ENCODE peak calls at places on chromosomes 16 and 17, in four cellular contexts. O, I, G and F are unnamed samples.

GRCh38 chr17:20852541-20853370 is 190.1 kb downstream of the USP22 start:
- DNase-seq in I (peak), O (peak), G (no peak), F (peak)

GRCh38 chr17:74123350-74123749 is 80.1 kb upstream of the RPL38 start:
- DNase-seq in I (no peak), O (no peak), G (no peak), F (no peak)

GRCh38 chr16:89623511-89624232 is 10.2 kb downstream of the DPEP1 start:
- DNase-seq in I (peak), G (no peak), O (no peak), F (no peak)

GRCh38 chr17:17403899-17404576 is 72.8 kb upstream of the MED9 start:
- DNase-seq in G (peak), I (no peak), O (no peak), F (no peak)

GRCh38 chr16:75254359-75254837 is 3.0 kb upstream of the BCAR1 start:
- DNase-seq in O (peak), I (no peak), G (no peak), F (peak)

GRCh38 chr17:33044771-33045170 is 53.1 kb downstream of the SPACA3 start:
- DNase-seq in O (no peak), I (no peak), G (no peak), F (no peak)

GRCh38 chr17:48492401-48493298 is 38.2 kb downstream of the HOXB1 start:
- DNase-seq in G (peak), O (peak), I (no peak), F (peak)

GRCh38 chr17:34366051-34366450 is 3.0 kb upstream of the CCL1 start:
- DNase-seq in I (no peak), O (no peak), G (no peak), F (no peak)

GRCh38 chr16:739560-740458 is 988 bp downstream of the CIAO3 start:
- DNase-seq in I (no peak), O (no peak), G (no peak), F (no peak)

GRCh38 chr16:50501986-50502615 is 46.1 kb upstream of the NKD1 start:
- DNase-seq in G (no peak), I (no peak), O (no peak), F (no peak)

GRCh38 chr17:50908860-50909764 is 43.0 kb upstream of the TOB1 start:
- DNase-seq in I (no peak), O (no peak), G (no peak), F (no peak)

GRCh38 chr16:83953796-83954576 is 946 bp downstream of the OSGIN1 start:
- DNase-seq in O (peak), G (no peak), I (no peak), F (peak)

GRCh38 chr17:29388937-29389336 is 1.2 kb upstream of the TAOK1 start:
- DNase-seq in G (no peak), I (no peak), O (no peak), F (no peak)

GRCh38 chr16:23155445-23156049 is 6.3 kb upstream of the USP31 start:
- DNase-seq in I (no peak), O (no peak), G (no peak), F (no peak)

GRCh38 chr16:71327720-71328119 is 30.8 kb upstream of the CALB2 start:
- DNase-seq in G (no peak), O (no peak), I (no peak), F (peak)

GRCh38 chr16:81004646-81005353 is 1.9 kb downstream of the CMC2 start:
- DNase-seq in O (peak), I (peak), G (no peak), F (peak)

GRCh38 chr16:65994305-65994704 is 372.2 kb upstream of the CDH5 start:
- DNase-seq in O (no peak), G (no peak), I (no peak), F (no peak)

GRCh38 chr17:79812969-79813825 is 16.3 kb upstream of the CBX8 start:
- DNase-seq in G (no peak), O (no peak), I (no peak), F (no peak)

GRCh38 chr17:45440161-45440859 is 7.6 kb upstream of the ARHGAP27 start:
- DNase-seq in I (no peak), O (no peak), G (no peak), F (peak)

GRCh38 chr16:59632266-59632855 is 898.2 kb upstream of the GOT2 start:
- DNase-seq in I (peak), O (peak), G (no peak), F (no peak)

GRCh38 chr17:16044484-16044883 is 44.9 kb downstream of the TTC19 start:
- DNase-seq in O (no peak), G (no peak), I (no peak), F (no peak)

GRCh38 chr17:50425682-50426471 is at the start of gene ACSF2:
- DNase-seq in G (peak), I (peak), O (peak), F (peak)

GRCh38 chr17:30597776-30598288 is 120.6 kb downstream of the GOSR1 start:
- DNase-seq in I (no peak), O (peak), G (no peak), F (no peak)

GRCh38 chr17:42679001-42679491 is 2.3 kb upstream of the PLEKHH3 start:
- DNase-seq in G (no peak), O (peak), I (no peak), F (peak)

GRCh38 chr16:66289051-66289680 is 77.3 kb upstream of the CDH5 start:
- DNase-seq in I (no peak), G (no peak), O (no peak), F (no peak)

GRCh38 chr16:89557230-89557935 is 3.1 kb upstream of the RPL13 start:
- DNase-seq in G (peak), I (peak), O (peak), F (peak)

GRCh38 chr17:63116228-63116627 is 150.2 kb downstream of the TANC2 start:
- DNase-seq in O (peak), G (no peak), I (no peak), F (no peak)

GRCh38 chr16:15946257-15947044 is 3.0 kb upstream of the ABCC1 start:
- DNase-seq in O (peak), I (no peak), G (no peak), F (peak)

GRCh38 chr16:88688013-88688778 is 1.9 kb upstream of the SNAI3 start:
- DNase-seq in I (no peak), O (no peak), G (no peak), F (peak)

GRCh38 chr17:83124871-83125514 is 45.6 kb downstream of the METRNL start:
- DNase-seq in I (no peak), G (no peak), O (no peak), F (no peak)

GRCh38 chr16:53504665-53505064 is 1.7 kb upstream of the AKTIP start:
- DNase-seq in G (no peak), I (no peak), O (peak), F (peak)

GRCh38 chr16:75053791-75054555 is 55.1 kb downstream of the ZNRF1 start:
- DNase-seq in I (no peak), O (no peak), G (no peak), F (no peak)

GRCh38 chr17:7019839-7020519 is 2.9 kb upstream of the BCL6B start:
- DNase-seq in G (no peak), O (peak), I (peak), F (no peak)

GRCh38 chr16:30839523-30840227 is 52.7 kb upstream of the ZNF629 start:
- DNase-seq in G (no peak), O (no peak), I (no peak), F (no peak)

GRCh38 chr16:3401719-3402397 is 843 bp downstream of the ZNF174 start:
- DNase-seq in G (no peak), O (peak), I (peak), F (peak)

GRCh38 chr17:2814499-2815341 is 18.5 kb downstream of the RAP1GAP2 start:
- DNase-seq in I (no peak), O (no peak), G (peak), F (no peak)

GRCh38 chr16:56357765-56358322 is 67.5 kb downstream of the AMFR start:
- DNase-seq in G (no peak), O (no peak), I (no peak), F (no peak)

GRCh38 chr16:2904922-2905240 is 6.8 kb upstream of the FLYWCH1 start:
- DNase-seq in O (no peak), G (no peak), I (no peak), F (no peak)